ENCODE peak calls at places on chromosomes 4 and X, in seven cellular contexts. W, E, Q, Y, N, T and F are unnamed samples.

GRCh38 chr4:78032446-78032845 is 24.7 kb upstream of the FRAS1 start:
- DNase-seq in W (no peak), E (no peak), Q (no peak), Y (no peak), N (no peak), T (no peak), F (no peak)

GRCh38 chr4:130738233-130738632 is 1642.3 kb downstream of the C4orf33 start:
- DNase-seq in W (peak), E (no peak), Q (no peak), Y (no peak), N (no peak), T (no peak), F (no peak)

GRCh38 chr4:40299704-40300336 is 35.3 kb upstream of the CHRNA9 start:
- DNase-seq in W (no peak), E (no peak), Q (no peak), Y (no peak), N (no peak), T (no peak), F (no peak)

GRCh38 chrX:22959204-22959920 is 40.4 kb upstream of the DDX53 start:
- DNase-seq in W (no peak), E (no peak), Q (no peak), Y (no peak), N (no peak), T (no peak), F (no peak)

GRCh38 chr4:13170131-13170530 is 314.0 kb downstream of the RAB28 start:
- DNase-seq in W (no peak), E (no peak), Q (no peak), Y (no peak), N (no peak), T (no peak), F (no peak)

GRCh38 chr4:173448557-173448918 is 49.6 kb upstream of the SCRG1 start:
- DNase-seq in W (no peak), E (no peak), Q (peak), Y (no peak), N (no peak), T (no peak), F (no peak)

GRCh38 chr4:70927502-70928139 is 25.5 kb downstream of the MOB1B start:
- DNase-seq in W (no peak), E (no peak), Q (no peak), Y (no peak), N (no peak), T (peak), F (no peak)

GRCh38 chrX:2581296-2581695 is 80.5 kb upstream of the DHRSX start:
- DNase-seq in W (no peak), E (no peak), Q (no peak), Y (no peak), N (peak), T (no peak), F (no peak)

GRCh38 chrX:108264376-108264775 is 172.8 kb downstream of the ATG4A start:
- DNase-seq in W (no peak), E (no peak), Q (no peak), Y (no peak), N (no peak), T (no peak), F (no peak)